ENCODE peak calls at places on chromosomes 7 and 10, in four cellular contexts. R, Q, Z and F are unnamed samples.

GRCh38 chr7:143374556-143374955 is 6.6 kb upstream of the ZYX start:
- DNase-seq in Z (no peak), R (no peak), Q (no peak), F (no peak)

GRCh38 chr10:127411062-127411461 is 138.0 kb upstream of the NPS start:
- DNase-seq in R (no peak), Q (no peak), Z (no peak), F (no peak)

GRCh38 chr7:55574062-55574717 is 1.9 kb upstream of the VOPP1 start:
- DNase-seq in Q (peak; percentile 44), Z (peak; percentile 28), R (no peak), F (no peak)

GRCh38 chr10:1152386-1153252 is 96.4 kb downstream of the WDR37 start:
- DNase-seq in Z (no peak), Q (no peak), R (no peak), F (no peak)

GRCh38 chr7:4998244-4998643 is 39.3 kb upstream of the MMD2 start:
- DNase-seq in Z (no peak), Q (no peak), R (no peak), F (no peak)

GRCh38 chr7:67825356-67825755 is 828.7 kb downstream of the TYW1 start:
- DNase-seq in Z (no peak), R (no peak), Q (no peak), F (no peak)

GRCh38 chr7:130492519-130493274 is 812 bp downstream of the MEST start:
- DNase-seq in Z (no peak), R (no peak), Q (peak; percentile 12), F (no peak)

GRCh38 chr10:283916-284356 is 148.7 kb downstream of the ZMYND11 start:
- DNase-seq in R (peak; percentile 31), Z (no peak), Q (no peak), F (no peak)

GRCh38 chr7:37815969-37816371 is 32.4 kb upstream of the NME8 start:
- DNase-seq in Z (no peak), R (no peak), Q (no peak), F (no peak)

GRCh38 chr7:158778476-158778875 is 50.8 kb downstream of the ESYT2 start:
- DNase-seq in Z (peak; percentile 75), R (no peak), Q (peak; percentile 24), F (no peak)

GRCh38 chr7:65820287-65820950 is 52.5 kb upstream of the VKORC1L1 start:
- DNase-seq in R (no peak), Z (no peak), Q (peak; percentile 17), F (no peak)

GRCh38 chr10:91511549-91512330 is 101.6 kb downstream of the HECTD2 start:
- DNase-seq in Z (peak; percentile 90), Q (peak; percentile 81), R (no peak), F (no peak)

GRCh38 chr7:2760098-2760889 is 72.3 kb downstream of the AMZ1 start:
- DNase-seq in Z (peak; percentile 54), Q (peak; percentile 64), R (no peak), F (peak; percentile 28)

GRCh38 chr10:95729323-95730055 is 26.5 kb upstream of the ENTPD1 start:
- DNase-seq in Q (no peak), Z (no peak), R (no peak), F (no peak)

GRCh38 chr7:134936893-134937520 is 49.3 kb upstream of the AGBL3 start:
- DNase-seq in R (no peak), Q (no peak), Z (no peak), F (no peak)

GRCh38 chr10:11424456-11425287 is 186.8 kb downstream of the USP6NL start:
- DNase-seq in Q (peak; percentile 66), R (no peak), Z (peak; percentile 36), F (peak; percentile 53)

GRCh38 chr10:22505923-22506685 is 160.8 kb downstream of the SPAG6 start:
- DNase-seq in Z (no peak), R (peak; percentile 20), Q (no peak), F (no peak)

GRCh38 chr10:86729677-86730076 is 26.7 kb upstream of the BMPR1A start:
- DNase-seq in Q (no peak), R (no peak), Z (no peak), F (no peak)

GRCh38 chr10:132149261-132149660 is 37.5 kb upstream of the DPYSL4 start:
- DNase-seq in Z (no peak), R (no peak), Q (no peak), F (no peak)

GRCh38 chr10:52391927-52392602 is 78.0 kb downstream of the DKK1 start:
- DNase-seq in Z (no peak), R (no peak), Q (no peak), F (no peak)

GRCh38 chr10:30645340-30645827 is 15.8 kb upstream of the LYZL2 start:
- DNase-seq in Z (peak; percentile 47), R (no peak), Q (peak; percentile 48), F (no peak)

GRCh38 chr10:60280475-60280874 is 109.2 kb downstream of the ANK3 start:
- DNase-seq in Q (no peak), R (no peak), Z (no peak), F (no peak)

GRCh38 chr10:91909178-91909677 is at the start of gene FGFBP3:
- DNase-seq in Q (peak; percentile 43), R (no peak), Z (peak; percentile 45), F (peak; percentile 60)